ENCODE peak calls at places on chromosomes 3 and 15, in four cellular contexts. L is progenitor cell of endocrine pancreas, D is fibroblast of lung, R is foreskin fibroblast. Y is an unnamed sample.

GRCh38 chr15:34514251-34514760 is 69.1 kb downstream of the GOLGA8B start:
- DNase-seq in L (peak; percentile 32), D (peak; percentile 38), R (peak; percentile 16), Y (peak; percentile 62)

GRCh38 chr15:45030743-45031142 is 7.7 kb downstream of the SORD start:
- DNase-seq in L (no peak), D (no peak), R (no peak), Y (no peak)

GRCh38 chr3:142270407-142270806 is 45.0 kb upstream of the GK5 start:
- DNase-seq in L (no peak), D (no peak), R (no peak), Y (no peak)

GRCh38 chr3:192834428-192834827 is 83.2 kb downstream of the MB21D2 start:
- DNase-seq in L (no peak), D (peak; percentile 65), R (no peak), Y (no peak)

GRCh38 chr15:101057841-101058407 is 138.8 kb downstream of the LRRK1 start:
- DNase-seq in L (no peak), D (no peak), R (no peak), Y (no peak)

GRCh38 chr3:127291611-127292010 is 3.8 kb upstream of the PRR20G start:
- DNase-seq in L (no peak), D (no peak), R (no peak), Y (no peak)

GRCh38 chr15:48076454-48076853 is 44.3 kb upstream of the SLC24A5 start:
- DNase-seq in L (no peak), D (no peak), R (peak; percentile 22), Y (no peak)

GRCh38 chr15:39323157-39323556 is 257.7 kb upstream of the THBS1 start:
- DNase-seq in L (no peak), D (no peak), R (no peak), Y (no peak)

GRCh38 chr3:48656841-48657281 is 5.8 kb downstream of the CELSR3 start:
- DNase-seq in L (no peak), D (no peak), R (no peak), Y (no peak)

GRCh38 chr15:44726568-44727461 is 9.5 kb upstream of the TRIM69 start:
- DNase-seq in L (no peak), D (peak; percentile 93), R (peak; percentile 88), Y (peak; percentile 58)

GRCh38 chr15:57654136-57654845 is 52.2 kb upstream of the POLR2M start:
- DNase-seq in L (no peak), D (no peak), R (peak; percentile 76), Y (no peak)

GRCh38 chr3:42376397-42376798 is 34.0 kb downstream of the LYZL4 start:
- DNase-seq in L (no peak), D (peak; percentile 92), R (peak; percentile 68), Y (no peak)

GRCh38 chr3:182382112-182382857 is 411.0 kb upstream of the ATP11B start:
- DNase-seq in L (no peak), D (no peak), R (no peak), Y (no peak)

GRCh38 chr3:112773864-112774263 is 72.8 kb downstream of the CD200R1L start:
- DNase-seq in L (no peak), D (peak; percentile 78), R (no peak), Y (no peak)

GRCh38 chr15:99361541-99362185 is 110.4 kb downstream of the LRRC28 start:
- DNase-seq in L (no peak), D (no peak), R (peak; percentile 10), Y (no peak)

GRCh38 chr15:99366013-99366412 is 114.7 kb downstream of the LRRC28 start:
- DNase-seq in L (no peak), D (no peak), R (no peak), Y (no peak)

GRCh38 chr15:99369250-99369649 is 118.0 kb downstream of the LRRC28 start:
- DNase-seq in L (no peak), D (no peak), R (no peak), Y (no peak)

GRCh38 chr15:99368743-99369142 is 117.5 kb downstream of the LRRC28 start:
- DNase-seq in L (no peak), D (no peak), R (no peak), Y (no peak)

DNA sequence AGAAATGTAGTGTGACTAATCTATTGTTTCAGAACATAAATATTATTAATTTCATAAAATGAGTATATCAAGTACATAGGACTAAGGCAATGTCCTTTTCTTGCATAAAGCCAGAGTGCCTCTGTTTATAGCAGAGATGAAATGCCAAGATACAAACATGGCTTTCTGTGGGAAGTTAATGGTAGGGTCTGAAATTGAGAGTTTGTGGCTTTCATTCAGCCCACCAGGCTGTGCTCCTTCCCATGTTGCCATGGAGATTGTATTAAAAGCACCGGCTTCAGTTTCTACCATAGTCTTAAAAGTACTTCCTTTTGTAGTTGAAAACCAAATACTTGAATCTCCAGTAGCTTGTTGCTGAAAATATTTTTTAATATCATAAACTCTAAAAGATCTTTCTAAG is 114.0 kb downstream of the LRRC28 start:
- DNase-seq in L (no peak), D (no peak), R (no peak), Y (no peak)
- TF ChIP-seq CTCF in L (no peak), D (no peak), R (no peak), Y (no peak)

DNA sequence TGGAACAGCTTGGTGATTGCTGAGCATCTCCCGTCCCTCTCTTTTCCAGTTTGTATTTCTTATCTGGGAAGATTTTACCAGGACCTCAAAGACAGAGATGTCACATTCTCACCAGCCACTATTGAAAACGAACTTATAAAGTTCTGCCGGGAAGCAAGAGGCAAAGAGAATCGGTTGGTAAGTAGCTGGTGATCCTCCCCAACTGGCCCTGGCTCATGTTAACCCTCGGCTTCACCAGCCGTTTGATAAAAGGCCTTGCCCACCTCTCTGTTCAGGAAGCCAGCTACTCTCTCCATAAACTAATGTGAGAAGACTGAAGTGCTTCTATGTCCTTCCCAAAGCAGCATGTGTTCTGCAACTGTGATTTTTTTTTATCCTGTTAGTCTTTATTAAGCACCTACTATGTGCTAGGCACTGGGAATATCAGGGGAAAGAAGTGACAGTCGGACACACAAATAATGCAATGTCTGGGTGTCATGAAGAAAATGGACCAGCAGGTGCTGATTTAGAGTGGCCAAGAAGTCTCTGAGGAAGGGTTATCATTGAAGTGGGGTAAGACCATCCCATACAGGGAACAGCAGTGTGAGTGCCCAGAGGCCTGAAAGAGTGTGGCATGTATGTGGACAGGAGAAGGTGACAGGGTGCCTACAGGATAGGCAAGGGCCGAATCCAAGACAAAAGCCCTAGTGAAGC is 1.2 kb downstream of the MANF start:
- DNase-seq in L (no peak), D (no peak), R (no peak), Y (no peak)
- TF ChIP-seq CTCF in L (no peak), D (no peak), R (no peak), Y (no peak)

GRCh38 chr3:141049681-141050080 is 1.5 kb upstream of the SPSB4 start:
- DNase-seq in L (no peak), D (peak; percentile 4), R (no peak), Y (no peak)
- TF ChIP-seq CTCF in L (peak; percentile 46), D (no peak), R (no peak), Y (peak; percentile 31)

GRCh38 chr3:171350364-171350763 is 109.8 kb downstream of the TNIK start:
- DNase-seq in L (no peak), D (no peak), R (no peak), Y (no peak)

GRCh38 chr3:171354049-171354705 is 106.0 kb downstream of the TNIK start:
- DNase-seq in L (no peak), D (no peak), R (no peak), Y (no peak)

GRCh38 chr3:171353423-171353822 is 106.8 kb downstream of the TNIK start:
- DNase-seq in L (no peak), D (peak; percentile 42), R (no peak), Y (no peak)

GRCh38 chr3:171351676-171352075 is 108.5 kb downstream of the TNIK start:
- DNase-seq in L (no peak), D (peak; percentile 97), R (peak; percentile 88), Y (no peak)

DNA sequence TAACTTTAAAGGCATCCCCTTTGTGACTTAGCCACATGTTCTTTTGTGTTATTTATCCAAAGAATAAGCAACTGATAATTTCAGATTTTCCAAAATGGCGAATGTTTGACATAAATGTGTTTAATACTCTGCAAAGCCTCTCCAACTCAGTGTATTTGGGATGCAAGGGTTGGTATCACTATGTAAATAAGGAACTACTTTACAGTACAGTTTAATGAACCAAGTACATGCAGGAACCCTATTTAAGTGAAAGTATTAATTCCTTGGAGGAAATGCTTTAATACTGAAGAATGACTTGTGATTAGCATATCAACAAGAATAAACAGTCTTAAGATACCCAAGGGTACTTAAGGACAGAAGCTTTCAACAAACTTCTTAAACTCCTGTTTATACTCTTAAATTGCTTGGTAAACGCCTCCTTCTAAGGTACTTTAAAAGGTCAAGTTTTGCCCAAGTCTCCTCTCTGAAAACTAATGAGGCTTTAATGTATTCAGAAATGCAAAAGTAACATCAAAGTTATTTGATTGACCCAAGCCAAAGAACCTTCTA is 107.7 kb downstream of the TNIK start:
- DNase-seq in L (no peak), D (no peak), R (no peak), Y (no peak)
- TF ChIP-seq CTCF in L (no peak), D (no peak), R (no peak), Y (no peak)

GRCh38 chr3:194640829-194641228 is 7.6 kb upstream of the TMEM44 start:
- DNase-seq in L (no peak), D (peak; percentile 56), R (no peak), Y (no peak)

GRCh38 chr3:194642769-194643168 is 9.6 kb upstream of the TMEM44 start:
- DNase-seq in L (no peak), D (no peak), R (no peak), Y (no peak)

GRCh38 chr3:194637066-194637465 is 3.8 kb upstream of the TMEM44 start:
- DNase-seq in L (no peak), D (no peak), R (peak; percentile 11), Y (no peak)

GRCh38 chr3:194637541-194638400 is 4.6 kb upstream of the TMEM44 start:
- DNase-seq in L (no peak), D (no peak), R (no peak), Y (no peak)

DNA sequence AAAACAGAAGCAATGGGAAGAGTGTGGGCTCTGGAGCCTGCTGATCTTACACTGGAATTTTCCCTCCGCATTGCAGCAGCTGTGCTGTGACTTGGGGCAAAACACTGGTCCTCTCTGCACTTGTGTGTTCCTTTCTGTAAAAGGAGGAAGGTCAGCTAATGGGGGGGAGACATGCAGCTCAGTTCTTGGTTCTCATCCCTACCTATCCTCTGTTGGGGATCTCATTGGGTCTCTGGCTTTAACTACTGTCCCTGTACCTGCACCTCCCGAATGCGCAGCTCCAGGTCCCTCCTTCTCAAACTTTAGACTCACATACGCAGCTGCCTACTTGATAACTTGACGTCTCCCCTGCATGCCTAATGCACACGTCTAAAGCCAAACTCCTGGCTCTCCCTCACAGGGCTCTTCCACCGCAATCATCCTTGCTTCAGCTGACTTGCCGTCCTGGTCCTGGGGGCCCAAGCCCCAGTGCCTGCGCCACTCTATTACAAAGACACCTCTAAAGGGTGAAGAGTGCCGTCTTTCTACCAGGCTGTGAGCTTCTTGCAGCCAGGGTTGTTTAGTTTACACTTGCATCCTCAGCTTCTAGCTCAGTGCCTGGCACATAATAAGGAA is 5.9 kb upstream of the TMEM44 start:
- DNase-seq in L (no peak), D (no peak), R (no peak), Y (no peak)
- TF ChIP-seq CTCF in L (no peak), D (no peak), R (no peak), Y (no peak)